ENCODE peak calls at places on chromosome 21, in four cellular contexts. I, E, N and B are unnamed samples.
A peak's percentile ranks its signal among the peaks of the same experiment; 100 is the strongest.

GRCh38 chr21:39040494-39041110 is 142.6 kb downstream of the PSMG1 start:
- DNase-seq in I (no peak), E (peak; percentile 63), N (no peak), B (no peak)

GRCh38 chr21:45284456-45284741 is 3.3 kb downstream of the POFUT2 start:
- DNase-seq in I (no peak), E (no peak), N (no peak), B (no peak)

GRCh38 chr21:45294509-45295291 is 7.0 kb upstream of the POFUT2 start:
- DNase-seq in E (peak; percentile 98), N (peak; percentile 97), I (no peak), B (peak; percentile 8)

GRCh38 chr21:28235169-28235892 is 757.3 kb downstream of the LTN1 start:
- DNase-seq in N (no peak), I (no peak), E (peak; percentile 12), B (no peak)

GRCh38 chr21:18840239-18840638 is 436.7 kb upstream of the TMPRSS15 start:
- DNase-seq in I (no peak), N (no peak), E (peak; percentile 6), B (no peak)

GRCh38 chr21:45074818-45075605 is 632 bp downstream of the ADARB1 start:
- DNase-seq in E (peak; percentile 38), I (no peak), N (no peak), B (no peak)

GRCh38 chr21:28375708-28376385 is 616.8 kb downstream of the LTN1 start:
- DNase-seq in I (no peak), E (peak; percentile 78), N (no peak), B (no peak)

GRCh38 chr21:33643658-33644311 is 1.5 kb downstream of the ITSN1 start:
- DNase-seq in N (no peak), I (no peak), E (peak; percentile 56), B (no peak)

GRCh38 chr21:25485914-25486313 is 121.4 kb downstream of the MRPL39 start:
- DNase-seq in N (no peak), I (no peak), E (no peak), B (no peak)

GRCh38 chr21:43800566-43800965 is 11.2 kb downstream of the RRP1 start:
- DNase-seq in I (no peak), N (no peak), E (no peak), B (no peak)
- TF ChIP-seq CTCF in I (no peak), N (no peak), E (no peak), B (no peak)

GRCh38 chr21:36005018-36005417 is 55.3 kb downstream of the SETD4 start:
- DNase-seq in I (no peak), N (no peak), E (no peak), B (no peak)
- TF ChIP-seq CTCF in I (no peak), N (no peak), E (no peak), B (no peak)

DNA sequence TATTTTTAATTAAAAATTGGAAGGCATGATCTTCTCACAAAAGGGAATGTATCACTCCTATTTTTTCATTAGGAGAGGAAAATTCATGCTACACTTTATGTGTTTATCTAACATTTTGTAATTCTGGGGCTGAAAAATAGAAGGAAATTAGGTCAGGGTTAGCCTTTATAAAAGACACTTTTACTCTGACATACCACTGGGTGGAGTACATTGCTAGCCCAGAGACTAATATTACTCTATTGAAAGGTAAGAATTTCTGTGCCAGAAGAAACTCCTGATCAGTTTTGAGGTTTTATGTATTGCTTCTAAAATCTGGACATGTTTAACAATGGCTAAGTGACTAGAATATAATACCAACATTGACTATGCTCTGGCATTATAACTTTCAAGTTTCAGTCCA is 724.6 kb downstream of the USP25 start:
- DNase-seq in N (no peak), E (peak; percentile 49), I (no peak), B (no peak)
- TF ChIP-seq CTCF in N (peak; percentile 53), E (no peak), I (no peak), B (no peak)

GRCh38 chr21:36640260-36641244 is 58.4 kb upstream of the SIM2 start:
- DNase-seq in N (no peak), E (peak; percentile 51), I (no peak), B (no peak)
- TF ChIP-seq CTCF in N (no peak), E (peak; percentile 5), I (no peak), B (no peak)

GRCh38 chr21:42401164-42401563 is 2.5 kb upstream of the UBASH3A start:
- DNase-seq in N (no peak), E (no peak), I (no peak), B (no peak)

GRCh38 chr21:42400525-42400924 is 3.2 kb upstream of the UBASH3A start:
- DNase-seq in N (no peak), E (no peak), I (no peak), B (no peak)

GRCh38 chr21:42404534-42404933 is 832 bp downstream of the UBASH3A start:
- DNase-seq in E (no peak), I (no peak), N (no peak), B (no peak)

GRCh38 chr21:42403611-42404231 is at the start of gene UBASH3A:
- DNase-seq in E (no peak), N (no peak), I (no peak), B (no peak)

DNA sequence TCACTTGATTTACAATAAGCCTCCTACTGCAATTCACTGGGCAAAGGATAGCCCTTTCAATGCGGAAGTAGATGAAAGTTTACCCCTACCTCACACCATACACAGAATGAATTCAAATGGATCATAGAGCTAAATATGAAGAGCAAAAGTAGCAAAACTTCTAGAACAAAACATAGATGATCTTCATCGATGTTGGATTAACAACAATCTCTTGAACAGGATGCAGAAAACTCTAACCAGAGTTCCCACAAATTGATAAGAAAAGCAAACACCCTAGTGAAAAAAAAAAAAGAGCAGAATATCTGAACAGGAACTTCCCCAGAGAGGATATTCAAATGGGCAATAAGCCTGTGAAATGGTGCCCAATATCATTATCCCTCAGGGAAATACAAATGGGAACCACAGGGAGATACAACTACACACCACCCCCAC is 1.9 kb upstream of the UBASH3A start:
- DNase-seq in N (no peak), E (no peak), I (no peak), B (no peak)
- TF ChIP-seq CTCF in N (no peak), E (no peak), I (no peak), B (no peak)